ENCODE peak calls at places on chromosomes 16 and 17, in six cellular contexts. D, X, F, Y, W and H are unnamed samples.
A peak's percentile ranks its signal among the peaks of the same experiment; 100 is the strongest.

GRCh38 chr17:21239680-21240374 is 13.4 kb downstream of the NATD1 start:
- DNase-seq in D (peak; percentile 7), X (no peak), F (no peak), Y (no peak), W (no peak), H (no peak)

GRCh38 chr17:835263-835662 is 53.1 kb downstream of the MRM3 start:
- DNase-seq in D (no peak), X (peak; percentile 97), F (no peak), Y (no peak), W (peak; percentile 4), H (no peak)

GRCh38 chr16:83085660-83086059 is 458.9 kb downstream of the CDH13 start:
- DNase-seq in D (peak; percentile 41), X (no peak), F (no peak), Y (no peak), W (no peak), H (no peak)

GRCh38 chr16:73047536-73048291 is at the start of gene ZFHX3:
- DNase-seq in D (peak; percentile 48), X (peak; percentile 42), F (peak; percentile 13), Y (peak; percentile 20), W (peak; percentile 71), H (peak; percentile 43)

GRCh38 chr17:77420804-77421634 is 280.2 kb downstream of the SEC14L1 start:
- DNase-seq in D (peak; percentile 85), X (peak; percentile 95), F (peak; percentile 53), Y (peak; percentile 60), W (no peak), H (no peak)

GRCh38 chr17:14866266-14866665 is 398.9 kb downstream of the PMP22 start:
- DNase-seq in D (no peak), X (no peak), F (no peak), Y (no peak), W (no peak), H (no peak)

GRCh38 chr17:61403846-61404701 is 4.4 kb downstream of the TBX2 start:
- DNase-seq in D (no peak), X (no peak), F (no peak), Y (no peak), W (no peak), H (no peak)

GRCh38 chr16:22787456-22788189 is 26.3 kb upstream of the HS3ST2 start:
- DNase-seq in D (no peak), X (peak; percentile 95), F (no peak), Y (no peak), W (peak; percentile 16), H (peak; percentile 36)

GRCh38 chr16:75644240-75645012 is 3.0 kb downstream of the KARS1 start:
- DNase-seq in D (no peak), X (no peak), F (no peak), Y (no peak), W (no peak), H (no peak)

GRCh38 chr17:18854956-18855355 is 3.0 kb upstream of the PRPSAP2 start:
- DNase-seq in D (no peak), X (no peak), F (no peak), Y (no peak), W (no peak), H (no peak)